ENCODE peak calls at places on chromosomes 1 and 21, in four cellular contexts. Y, W, N and U are unnamed samples.

GRCh38 chr1:58898739-58899580 is 115.1 kb upstream of the JUN start:
- DNase-seq in Y (no peak), W (peak), N (no peak), U (no peak)

GRCh38 chr1:184753608-184754478 is 815 bp downstream of the EDEM3 start:
- DNase-seq in Y (no peak), W (peak), N (no peak), U (peak)

GRCh38 chr1:53572802-53573148 is 113.6 kb downstream of the DMRTB1 start:
- DNase-seq in Y (no peak), W (peak), N (no peak), U (peak)

GRCh38 chr1:157994704-157995540 is 1.5 kb downstream of the KIRREL1 start:
- DNase-seq in Y (no peak), W (peak), N (peak), U (peak)

GRCh38 chr1:87730274-87731222 is 401.9 kb downstream of the LMO4 start:
- DNase-seq in Y (no peak), W (no peak), N (no peak), U (peak)

GRCh38 chr1:118360817-118361216 is 175.8 kb upstream of the SPAG17 start:
- DNase-seq in Y (no peak), W (no peak), N (no peak), U (peak)

GRCh38 chr1:240465531-240465940 is 146.4 kb downstream of the GREM2 start:
- DNase-seq in Y (no peak), W (peak), N (no peak), U (no peak)

GRCh38 chr21:43768868-43769167 is 7.3 kb downstream of the CSTB start:
- DNase-seq in Y (no peak), W (no peak), N (no peak), U (no peak)

GRCh38 chr1:40662864-40663263 is 2.6 kb downstream of the RIMS3 start:
- DNase-seq in Y (no peak), W (peak), N (no peak), U (no peak)

GRCh38 chr1:54134301-54134700 is 18.5 kb downstream of the CDCP2 start:
- DNase-seq in Y (no peak), W (peak), N (no peak), U (no peak)

GRCh38 chr1:214427871-214428277 is 123.5 kb downstream of the PTPN14 start:
- DNase-seq in Y (no peak), W (no peak), N (peak), U (peak)

GRCh38 chr1:8025671-8026144 is 401 bp downstream of the ERRFI1 start:
- DNase-seq in Y (no peak), W (no peak), N (no peak), U (peak)

GRCh38 chr1:218367118-218367517 is 22.0 kb downstream of the TGFB2 start:
- DNase-seq in Y (no peak), W (peak), N (no peak), U (no peak)

GRCh38 chr1:113946668-113947387 is 17.7 kb downstream of the HIPK1 start:
- DNase-seq in Y (no peak), W (peak), N (no peak), U (no peak)

GRCh38 chr1:150778409-150778808 is 12.8 kb upstream of the CTSS start:
- DNase-seq in Y (no peak), W (no peak), N (no peak), U (no peak)

GRCh38 chr1:71417421-71417820 is 336.6 kb upstream of the ZRANB2 start:
- DNase-seq in Y (no peak), W (no peak), N (no peak), U (no peak)